ENCODE peak calls at places on chromosomes 11 and 22, in five cellular contexts. One of them, this sample, is unnamed.

GRCh38 chr22:30867746-30868662 is 100.6 kb downstream of the MORC2 start:
- DNase-seq in mesothelial cell of epicardium: no peak
- DNase-seq in H9: peak; percentile 24
- DNase-seq in adrenal gland: no peak
- DNase-seq in nephron progenitor cell: no peak
- DNase-seq in this sample: no peak

GRCh38 chr11:124115782-124116616 is 749 bp downstream of the VWA5A start:
- DNase-seq in mesothelial cell of epicardium: no peak
- DNase-seq in adrenal gland: peak; percentile 17
- DNase-seq in nephron progenitor cell: no peak
- DNase-seq in H9: peak; percentile 73
- DNase-seq in this sample: no peak

GRCh38 chr11:69909561-69910518 is 90.6 kb upstream of the FGF3 start:
- DNase-seq in nephron progenitor cell: peak; percentile 60
- DNase-seq in mesothelial cell of epicardium: no peak
- DNase-seq in H9: no peak
- DNase-seq in adrenal gland: no peak
- DNase-seq in this sample: peak; percentile 38

GRCh38 chr22:43823353-43823908 is 11.3 kb upstream of the EFCAB6 start:
- DNase-seq in adrenal gland: no peak
- DNase-seq in H9: peak; percentile 29
- DNase-seq in mesothelial cell of epicardium: no peak
- DNase-seq in nephron progenitor cell: no peak
- DNase-seq in this sample: no peak

GRCh38 chr22:19658967-19659804 is 55.1 kb upstream of the SEPTIN5 start:
- DNase-seq in adrenal gland: no peak
- DNase-seq in H9: no peak
- DNase-seq in mesothelial cell of epicardium: no peak
- DNase-seq in nephron progenitor cell: no peak
- DNase-seq in this sample: no peak

GRCh38 chr22:26398741-26399153 is 30.3 kb upstream of the ASPHD2 start:
- DNase-seq in H9: peak; percentile 63
- DNase-seq in mesothelial cell of epicardium: peak; percentile 18
- DNase-seq in adrenal gland: peak; percentile 79
- DNase-seq in nephron progenitor cell: peak; percentile 40
- DNase-seq in this sample: peak; percentile 35

GRCh38 chr11:122082203-122082602 is 33.8 kb downstream of the BLID start:
- DNase-seq in nephron progenitor cell: no peak
- DNase-seq in mesothelial cell of epicardium: no peak
- DNase-seq in H9: no peak
- DNase-seq in adrenal gland: no peak
- DNase-seq in this sample: no peak

GRCh38 chr22:35630387-35630793 is 13.3 kb upstream of the MB start:
- DNase-seq in nephron progenitor cell: no peak
- DNase-seq in adrenal gland: no peak
- DNase-seq in mesothelial cell of epicardium: no peak
- DNase-seq in H9: peak; percentile 57
- DNase-seq in this sample: no peak

GRCh38 chr22:29190051-29190450 is 15.6 kb upstream of the EMID1 start:
- DNase-seq in adrenal gland: no peak
- DNase-seq in nephron progenitor cell: no peak
- DNase-seq in mesothelial cell of epicardium: no peak
- DNase-seq in H9: no peak
- DNase-seq in this sample: no peak

GRCh38 chr11:98625526-98625925 is 395.2 kb upstream of the CNTN5 start:
- DNase-seq in adrenal gland: no peak
- DNase-seq in H9: no peak
- DNase-seq in nephron progenitor cell: no peak
- DNase-seq in mesothelial cell of epicardium: no peak
- DNase-seq in this sample: no peak

GRCh38 chr11:20360650-20361049 is 2.9 kb upstream of the HTATIP2 start:
- DNase-seq in adrenal gland: peak; percentile 31
- DNase-seq in nephron progenitor cell: no peak
- DNase-seq in mesothelial cell of epicardium: no peak
- DNase-seq in H9: no peak
- DNase-seq in this sample: no peak

GRCh38 chr11:122486793-122487495 is 168.6 kb upstream of the UBASH3B start:
- DNase-seq in nephron progenitor cell: peak; percentile 18
- DNase-seq in mesothelial cell of epicardium: no peak
- DNase-seq in H9: peak; percentile 70
- DNase-seq in adrenal gland: no peak
- DNase-seq in this sample: peak; percentile 4

GRCh38 chr11:8017894-8018741 is 31.0 kb downstream of the EIF3F start:
- DNase-seq in adrenal gland: peak; percentile 41
- DNase-seq in H9: peak; percentile 29
- DNase-seq in mesothelial cell of epicardium: no peak
- DNase-seq in nephron progenitor cell: no peak
- DNase-seq in this sample: no peak

GRCh38 chr22:41576877-41577276 is 12.8 kb downstream of the PMM1 start:
- DNase-seq in H9: peak; percentile 89
- DNase-seq in adrenal gland: peak; percentile 88
- DNase-seq in nephron progenitor cell: peak; percentile 65
- DNase-seq in mesothelial cell of epicardium: no peak
- DNase-seq in this sample: peak; percentile 48

GRCh38 chr11:120482149-120482548 is 29.4 kb upstream of the GRIK4 start:
- DNase-seq in adrenal gland: peak; percentile 82
- DNase-seq in nephron progenitor cell: no peak
- DNase-seq in mesothelial cell of epicardium: no peak
- DNase-seq in H9: no peak
- DNase-seq in this sample: no peak

GRCh38 chr22:41305646-41306045 is 4.3 kb downstream of the ZC3H7B start:
- DNase-seq in mesothelial cell of epicardium: no peak
- DNase-seq in adrenal gland: peak; percentile 91
- DNase-seq in nephron progenitor cell: no peak
- DNase-seq in H9: no peak
- DNase-seq in this sample: no peak

GRCh38 chr22:30305519-30305905 is 16.2 kb upstream of the CASTOR1 start:
- DNase-seq in adrenal gland: peak; percentile 70
- DNase-seq in nephron progenitor cell: no peak
- DNase-seq in mesothelial cell of epicardium: no peak
- DNase-seq in H9: no peak
- DNase-seq in this sample: no peak

GRCh38 chr22:37486224-37486845 is at the start of gene MFNG:
- DNase-seq in mesothelial cell of epicardium: no peak
- DNase-seq in H9: peak; percentile 81
- DNase-seq in nephron progenitor cell: peak; percentile 74
- DNase-seq in adrenal gland: peak; percentile 80
- DNase-seq in this sample: peak; percentile 46

GRCh38 chr11:119791047-119791446 is 62.0 kb upstream of the NECTIN1 start:
- DNase-seq in adrenal gland: no peak
- DNase-seq in H9: no peak
- DNase-seq in mesothelial cell of epicardium: no peak
- DNase-seq in nephron progenitor cell: no peak
- DNase-seq in this sample: no peak

GRCh38 chr11:7020183-7020917 is at the start of the genes NLRP14 and ZNF214:
- DNase-seq in adrenal gland: peak; percentile 96
- DNase-seq in H9: peak; percentile 98
- DNase-seq in mesothelial cell of epicardium: peak; percentile 73
- DNase-seq in nephron progenitor cell: peak; percentile 91
- DNase-seq in this sample: peak; percentile 77

GRCh38 chr22:45240137-45240809 is 421 bp downstream of the KIAA0930 start:
- DNase-seq in adrenal gland: peak; percentile 44
- DNase-seq in mesothelial cell of epicardium: no peak
- DNase-seq in nephron progenitor cell: peak; percentile 37
- DNase-seq in H9: no peak
- DNase-seq in this sample: no peak

GRCh38 chr11:62399172-62399867 is 19.5 kb upstream of the SCGB1A1 start:
- DNase-seq in H9: no peak
- DNase-seq in adrenal gland: no peak
- DNase-seq in nephron progenitor cell: no peak
- DNase-seq in mesothelial cell of epicardium: no peak
- DNase-seq in this sample: no peak

GRCh38 chr11:115408036-115408911 is 95.9 kb downstream of the CADM1 start:
- DNase-seq in nephron progenitor cell: no peak
- DNase-seq in H9: no peak
- DNase-seq in mesothelial cell of epicardium: no peak
- DNase-seq in adrenal gland: peak; percentile 10
- DNase-seq in this sample: no peak

GRCh38 chr22:44202261-44202789 is 21.6 kb downstream of the PARVG start:
- DNase-seq in adrenal gland: no peak
- DNase-seq in mesothelial cell of epicardium: no peak
- DNase-seq in nephron progenitor cell: no peak
- DNase-seq in H9: no peak
- DNase-seq in this sample: no peak

GRCh38 chr11:96748639-96749370 is 359.0 kb downstream of the JRKL start:
- DNase-seq in mesothelial cell of epicardium: no peak
- DNase-seq in nephron progenitor cell: no peak
- DNase-seq in H9: no peak
- DNase-seq in adrenal gland: no peak
- DNase-seq in this sample: no peak

GRCh38 chr11:7520981-7521487 is 7.2 kb downstream of the PPFIBP2 start:
- DNase-seq in nephron progenitor cell: no peak
- DNase-seq in mesothelial cell of epicardium: no peak
- DNase-seq in H9: no peak
- DNase-seq in adrenal gland: no peak
- DNase-seq in this sample: no peak

GRCh38 chr11:105582497-105582896 is 27.4 kb upstream of the GRIA4 start:
- DNase-seq in adrenal gland: no peak
- DNase-seq in mesothelial cell of epicardium: no peak
- DNase-seq in nephron progenitor cell: no peak
- DNase-seq in H9: no peak
- DNase-seq in this sample: no peak

GRCh38 chr11:105577645-105578044 is 32.2 kb upstream of the GRIA4 start:
- DNase-seq in H9: no peak
- DNase-seq in nephron progenitor cell: no peak
- DNase-seq in adrenal gland: no peak
- DNase-seq in mesothelial cell of epicardium: no peak
- DNase-seq in this sample: no peak

GRCh38 chr11:105579111-105579510 is 30.8 kb upstream of the GRIA4 start:
- DNase-seq in mesothelial cell of epicardium: no peak
- DNase-seq in H9: no peak
- DNase-seq in adrenal gland: no peak
- DNase-seq in nephron progenitor cell: no peak
- DNase-seq in this sample: no peak
- TF ChIP-seq CTCF in mesothelial cell of epicardium: no peak
- TF ChIP-seq CTCF in H9: no peak
- TF ChIP-seq CTCF in adrenal gland: no peak
- TF ChIP-seq CTCF in nephron progenitor cell: no peak
- TF ChIP-seq CTCF in this sample: peak; percentile 14

DNA sequence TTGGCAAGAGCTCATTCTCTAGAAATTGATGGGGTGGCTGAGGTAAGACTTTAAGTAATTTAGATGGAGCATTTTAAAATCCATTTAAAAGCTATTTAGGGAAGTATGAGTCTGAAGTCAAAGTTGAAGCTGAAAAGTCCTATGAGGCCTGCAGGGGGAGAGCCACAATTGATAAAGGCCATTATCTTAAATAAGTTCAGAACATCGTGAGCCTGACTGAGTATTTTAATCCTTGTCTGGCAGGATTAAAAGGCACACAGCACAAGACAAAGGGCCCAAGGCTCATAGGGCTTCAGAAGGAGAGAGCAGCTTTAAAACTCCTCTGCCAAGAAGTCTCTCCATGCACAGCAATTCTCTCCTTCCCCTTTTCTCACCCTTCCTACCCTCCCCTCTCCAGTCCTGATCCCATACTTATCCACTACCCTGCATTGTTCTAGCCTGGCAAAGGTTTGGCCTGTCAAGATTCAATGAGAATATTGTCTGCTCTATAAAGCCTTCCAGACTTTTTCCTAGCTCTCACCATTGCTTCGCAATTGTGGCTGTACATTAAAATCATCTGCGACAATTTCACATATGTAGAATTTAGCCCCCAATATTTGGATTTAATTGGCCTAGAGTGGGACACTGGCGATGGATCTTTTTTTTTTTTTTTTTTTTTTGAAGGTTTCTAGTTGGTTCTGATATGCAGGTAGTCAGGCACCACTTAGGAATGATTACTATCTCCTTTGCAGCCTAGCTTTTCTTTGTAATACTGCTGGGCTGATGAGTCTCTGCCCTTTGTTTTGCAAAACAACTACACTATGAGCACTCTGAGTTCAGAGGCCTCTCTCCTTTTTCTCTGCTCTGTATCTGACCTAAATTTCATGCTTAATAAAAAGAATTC is 1312.8 kb downstream of the FAM181B start:
- DNase-seq in H9: peak; percentile 60
- DNase-seq in adrenal gland: no peak
- DNase-seq in nephron progenitor cell: no peak
- DNase-seq in mesothelial cell of epicardium: no peak
- DNase-seq in this sample: no peak
- TF ChIP-seq CTCF in H9: peak; percentile 57
- TF ChIP-seq CTCF in adrenal gland: no peak
- TF ChIP-seq CTCF in nephron progenitor cell: no peak
- TF ChIP-seq CTCF in mesothelial cell of epicardium: no peak
- TF ChIP-seq CTCF in this sample: peak; percentile 38

GRCh38 chr11:13463779-13464290 is 813 bp upstream of the BTBD10 start:
- DNase-seq in nephron progenitor cell: no peak
- DNase-seq in mesothelial cell of epicardium: no peak
- DNase-seq in adrenal gland: no peak
- DNase-seq in H9: no peak
- DNase-seq in this sample: no peak

GRCh38 chr11:13465909-13466371 is 2.9 kb upstream of the BTBD10 start:
- DNase-seq in mesothelial cell of epicardium: no peak
- DNase-seq in adrenal gland: peak; percentile 23
- DNase-seq in nephron progenitor cell: no peak
- DNase-seq in H9: no peak
- DNase-seq in this sample: no peak

GRCh38 chr11:13461291-13461690 is 1.7 kb downstream of the BTBD10 start:
- DNase-seq in adrenal gland: no peak
- DNase-seq in nephron progenitor cell: no peak
- DNase-seq in mesothelial cell of epicardium: no peak
- DNase-seq in H9: no peak
- DNase-seq in this sample: no peak

GRCh38 chr11:13462928-13463778 is at the start of gene BTBD10:
- DNase-seq in nephron progenitor cell: peak; percentile 89
- DNase-seq in adrenal gland: peak; percentile 95
- DNase-seq in H9: peak; percentile 92
- DNase-seq in mesothelial cell of epicardium: peak; percentile 88
- DNase-seq in this sample: peak; percentile 76

DNA sequence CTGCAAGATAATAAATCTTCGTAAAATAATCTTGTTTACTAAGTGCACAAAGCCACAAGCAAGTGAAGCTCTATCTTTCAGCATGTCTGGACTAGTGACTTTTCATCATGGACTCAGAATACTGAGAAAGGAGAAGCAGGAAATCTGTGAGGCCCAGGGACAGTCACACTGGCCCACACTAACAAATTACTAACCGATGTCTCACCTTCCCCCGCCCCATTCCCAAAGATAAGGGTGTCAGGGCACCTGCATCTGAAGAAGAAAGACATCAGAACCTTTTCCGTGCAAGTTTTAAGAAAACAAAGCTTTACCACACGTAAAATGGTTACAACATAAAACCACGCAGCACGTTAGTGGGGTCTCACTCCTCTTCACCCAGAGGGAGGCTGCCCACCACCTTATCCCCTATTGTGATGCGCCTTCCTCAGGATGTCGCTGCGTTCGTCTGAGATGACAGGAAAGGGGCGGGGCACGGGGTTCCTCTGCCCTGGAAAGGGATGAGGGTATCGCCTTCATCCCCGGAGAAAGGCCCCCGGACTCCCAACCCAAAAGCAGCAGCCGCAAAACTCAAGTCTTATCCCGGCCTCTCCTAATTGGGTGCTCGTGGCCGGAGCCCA is 603 bp downstream of the BTBD10 start:
- DNase-seq in H9: peak; percentile 84
- DNase-seq in adrenal gland: peak; percentile 75
- DNase-seq in nephron progenitor cell: peak; percentile 76
- DNase-seq in mesothelial cell of epicardium: peak; percentile 33
- DNase-seq in this sample: peak; percentile 54
- TF ChIP-seq CTCF in H9: peak; percentile 15
- TF ChIP-seq CTCF in adrenal gland: no peak
- TF ChIP-seq CTCF in nephron progenitor cell: no peak
- TF ChIP-seq CTCF in mesothelial cell of epicardium: no peak
- TF ChIP-seq CTCF in this sample: no peak

GRCh38 chr11:68763926-68764657 is 12.8 kb upstream of the TESMIN start:
- DNase-seq in H9: no peak
- DNase-seq in mesothelial cell of epicardium: no peak
- DNase-seq in nephron progenitor cell: no peak
- DNase-seq in adrenal gland: no peak
- DNase-seq in this sample: no peak
- TF ChIP-seq CTCF in H9: peak; percentile 53
- TF ChIP-seq CTCF in mesothelial cell of epicardium: no peak
- TF ChIP-seq CTCF in nephron progenitor cell: no peak
- TF ChIP-seq CTCF in adrenal gland: no peak
- TF ChIP-seq CTCF in this sample: peak; percentile 21

This sample was measured in neural crest cell.